ENCODE peak calls at places on chromosomes 12 and 14, in five cellular contexts. One of them, this sample, is unnamed.

GRCh38 chr12:131120831-131121271 is 167.1 kb downstream of the ADGRD1 start:
- DNase-seq in CD8-positive, alpha-beta T cell: no peak
- DNase-seq in AG09319: no peak
- DNase-seq in progenitor cell of endocrine pancreas: no peak
- DNase-seq in cardiac muscle cell: no peak
- DNase-seq in this sample: no peak

GRCh38 chr12:12180575-12180974 is 86.3 kb downstream of the LRP6 start:
- DNase-seq in CD8-positive, alpha-beta T cell: no peak
- DNase-seq in AG09319: no peak
- DNase-seq in progenitor cell of endocrine pancreas: no peak
- DNase-seq in cardiac muscle cell: no peak
- DNase-seq in this sample: no peak

GRCh38 chr12:12784911-12785814 is at the start of gene APOLD1:
- DNase-seq in progenitor cell of endocrine pancreas: no peak
- DNase-seq in CD8-positive, alpha-beta T cell: peak; percentile 7
- DNase-seq in cardiac muscle cell: peak; percentile 29
- DNase-seq in AG09319: no peak
- DNase-seq in this sample: no peak

GRCh38 chr12:68259318-68259940 is 6.0 kb upstream of the IL22 start:
- DNase-seq in progenitor cell of endocrine pancreas: no peak
- DNase-seq in cardiac muscle cell: peak; percentile 44
- DNase-seq in AG09319: no peak
- DNase-seq in CD8-positive, alpha-beta T cell: no peak
- DNase-seq in this sample: no peak

GRCh38 chr14:78202976-78203375 is 32.8 kb downstream of the NRXN3 start:
- DNase-seq in progenitor cell of endocrine pancreas: no peak
- DNase-seq in CD8-positive, alpha-beta T cell: no peak
- DNase-seq in cardiac muscle cell: no peak
- DNase-seq in AG09319: no peak
- DNase-seq in this sample: no peak

GRCh38 chr14:105375635-105376057 is 22.7 kb upstream of the TEX22 start:
- DNase-seq in AG09319: no peak
- DNase-seq in progenitor cell of endocrine pancreas: no peak
- DNase-seq in CD8-positive, alpha-beta T cell: no peak
- DNase-seq in cardiac muscle cell: peak; percentile 3
- DNase-seq in this sample: no peak

GRCh38 chr14:90344285-90344684 is 12.5 kb upstream of the NRDE2 start:
- DNase-seq in CD8-positive, alpha-beta T cell: no peak
- DNase-seq in cardiac muscle cell: no peak
- DNase-seq in progenitor cell of endocrine pancreas: no peak
- DNase-seq in AG09319: no peak
- DNase-seq in this sample: no peak

GRCh38 chr14:24054646-24055045 is 2.8 kb downstream of the CARMIL3 start:
- DNase-seq in progenitor cell of endocrine pancreas: no peak
- DNase-seq in AG09319: no peak
- DNase-seq in CD8-positive, alpha-beta T cell: no peak
- DNase-seq in cardiac muscle cell: no peak
- DNase-seq in this sample: no peak

GRCh38 chr14:74568896-74569295 is 43.1 kb downstream of the LTBP2 start:
- DNase-seq in cardiac muscle cell: peak; percentile 84
- DNase-seq in CD8-positive, alpha-beta T cell: no peak
- DNase-seq in progenitor cell of endocrine pancreas: no peak
- DNase-seq in AG09319: no peak
- DNase-seq in this sample: no peak

GRCh38 chr14:22282429-22282828 is 306.6 kb downstream of the DAD1 start:
- DNase-seq in progenitor cell of endocrine pancreas: no peak
- DNase-seq in cardiac muscle cell: no peak
- DNase-seq in CD8-positive, alpha-beta T cell: no peak
- DNase-seq in AG09319: no peak
- DNase-seq in this sample: no peak

GRCh38 chr14:31934767-31935266 is 142.3 kb upstream of the ARHGAP5 start:
- DNase-seq in progenitor cell of endocrine pancreas: no peak
- DNase-seq in cardiac muscle cell: peak; percentile 81
- DNase-seq in CD8-positive, alpha-beta T cell: no peak
- DNase-seq in AG09319: no peak
- DNase-seq in this sample: peak; percentile 17
- TF ChIP-seq CTCF in progenitor cell of endocrine pancreas: peak; percentile 48
- TF ChIP-seq CTCF in cardiac muscle cell: peak; percentile 68
- TF ChIP-seq CTCF in CD8-positive, alpha-beta T cell: no peak
- TF ChIP-seq CTCF in AG09319: peak; percentile 39
- TF ChIP-seq CTCF in this sample: peak; percentile 20

GRCh38 chr12:109357032-109357431 is 9.3 kb downstream of the MYO1H start:
- DNase-seq in CD8-positive, alpha-beta T cell: no peak
- DNase-seq in progenitor cell of endocrine pancreas: no peak
- DNase-seq in AG09319: no peak
- DNase-seq in cardiac muscle cell: no peak
- DNase-seq in this sample: no peak
- TF ChIP-seq CTCF in CD8-positive, alpha-beta T cell: no peak
- TF ChIP-seq CTCF in progenitor cell of endocrine pancreas: no peak
- TF ChIP-seq CTCF in AG09319: no peak
- TF ChIP-seq CTCF in cardiac muscle cell: no peak
- TF ChIP-seq CTCF in this sample: no peak

DNA sequence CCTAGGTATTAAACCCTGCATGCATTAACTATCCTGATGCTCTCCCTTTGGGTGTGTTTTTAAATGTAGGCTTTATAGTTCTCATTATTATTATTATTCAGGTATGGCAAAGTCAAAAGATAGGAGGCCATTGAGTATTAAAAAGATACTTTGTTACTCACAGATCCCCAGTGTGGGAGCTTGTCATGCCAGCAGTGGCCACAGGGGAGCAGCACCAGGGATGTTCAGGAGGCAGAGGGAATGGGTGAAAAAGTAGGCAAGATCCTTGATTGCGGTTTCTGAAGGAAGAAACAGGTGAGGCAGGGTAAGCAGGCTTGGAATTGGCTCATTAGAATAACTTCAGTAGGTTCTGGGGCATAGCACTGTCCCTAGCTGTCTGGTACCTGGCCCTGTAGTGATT is 382.2 kb downstream of the MED13L start:
- DNase-seq in progenitor cell of endocrine pancreas: no peak
- DNase-seq in AG09319: no peak
- DNase-seq in CD8-positive, alpha-beta T cell: no peak
- DNase-seq in cardiac muscle cell: no peak
- DNase-seq in this sample: no peak
- TF ChIP-seq CTCF in progenitor cell of endocrine pancreas: peak; percentile 44
- TF ChIP-seq CTCF in AG09319: peak; percentile 20
- TF ChIP-seq CTCF in CD8-positive, alpha-beta T cell: no peak
- TF ChIP-seq CTCF in cardiac muscle cell: peak; percentile 39
- TF ChIP-seq CTCF in this sample: peak; percentile 12

DNA sequence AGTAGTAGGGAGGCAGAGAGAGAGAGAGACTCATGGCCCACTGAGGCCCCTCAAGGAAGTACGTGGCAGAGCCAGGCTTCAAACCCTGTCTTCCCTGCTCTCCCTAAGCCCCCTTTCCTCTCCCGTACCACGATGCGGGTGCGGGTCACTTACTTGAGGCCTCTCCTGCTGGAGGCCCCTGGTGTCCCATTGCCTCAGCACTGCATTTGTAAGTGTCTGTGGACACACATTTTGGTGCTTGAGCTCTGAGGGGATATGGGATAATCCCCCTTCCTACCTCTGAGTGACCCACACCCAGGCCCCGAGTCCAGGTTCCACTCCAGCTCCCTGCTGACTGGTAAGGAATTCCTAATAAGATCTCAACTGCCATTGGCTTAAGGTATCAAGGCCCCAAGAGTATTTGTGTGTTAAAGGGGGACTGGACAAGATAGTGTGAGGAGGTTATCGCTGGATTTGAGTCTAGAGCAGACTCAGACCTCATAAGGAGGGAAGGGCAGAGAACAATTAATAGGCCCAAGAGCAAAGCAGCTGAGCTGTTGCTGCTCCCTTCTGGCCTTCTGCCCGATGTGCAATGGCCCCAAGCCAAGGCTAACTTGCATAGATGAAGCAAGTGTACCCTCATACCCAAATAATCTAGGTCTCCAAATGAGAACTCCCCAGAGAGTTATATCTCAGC is 71.9 kb downstream of the CRACR2A start:
- DNase-seq in progenitor cell of endocrine pancreas: no peak
- DNase-seq in AG09319: no peak
- DNase-seq in CD8-positive, alpha-beta T cell: peak; percentile 46
- DNase-seq in cardiac muscle cell: peak; percentile 69
- DNase-seq in this sample: no peak
- TF ChIP-seq CTCF in progenitor cell of endocrine pancreas: peak; percentile 54
- TF ChIP-seq CTCF in AG09319: no peak
- TF ChIP-seq CTCF in CD8-positive, alpha-beta T cell: no peak
- TF ChIP-seq CTCF in cardiac muscle cell: peak; percentile 31
- TF ChIP-seq CTCF in this sample: peak; percentile 30

GRCh38 chr12:62522984-62523383 is 56.4 kb downstream of the MON2 start:
- DNase-seq in CD8-positive, alpha-beta T cell: no peak
- DNase-seq in AG09319: no peak
- DNase-seq in progenitor cell of endocrine pancreas: no peak
- DNase-seq in cardiac muscle cell: peak; percentile 15
- DNase-seq in this sample: no peak
- TF ChIP-seq CTCF in CD8-positive, alpha-beta T cell: no peak
- TF ChIP-seq CTCF in AG09319: peak; percentile 6
- TF ChIP-seq CTCF in progenitor cell of endocrine pancreas: no peak
- TF ChIP-seq CTCF in cardiac muscle cell: peak; percentile 5
- TF ChIP-seq CTCF in this sample: no peak

GRCh38 chr12:127133675-127134335 is 1133.2 kb upstream of the TMEM132C start:
- DNase-seq in CD8-positive, alpha-beta T cell: no peak
- DNase-seq in progenitor cell of endocrine pancreas: no peak
- DNase-seq in AG09319: no peak
- DNase-seq in cardiac muscle cell: no peak
- DNase-seq in this sample: no peak
- TF ChIP-seq CTCF in CD8-positive, alpha-beta T cell: no peak
- TF ChIP-seq CTCF in progenitor cell of endocrine pancreas: peak; percentile 24
- TF ChIP-seq CTCF in AG09319: no peak
- TF ChIP-seq CTCF in cardiac muscle cell: no peak
- TF ChIP-seq CTCF in this sample: no peak

GRCh38 chr12:90695415-90695814 is 259.6 kb downstream of the CCER1 start:
- DNase-seq in progenitor cell of endocrine pancreas: no peak
- DNase-seq in AG09319: no peak
- DNase-seq in CD8-positive, alpha-beta T cell: no peak
- DNase-seq in cardiac muscle cell: peak; percentile 18
- DNase-seq in this sample: no peak
- TF ChIP-seq CTCF in progenitor cell of endocrine pancreas: no peak
- TF ChIP-seq CTCF in AG09319: no peak
- TF ChIP-seq CTCF in CD8-positive, alpha-beta T cell: no peak
- TF ChIP-seq CTCF in cardiac muscle cell: peak; percentile 37
- TF ChIP-seq CTCF in this sample: no peak

GRCh38 chr14:71776463-71777359 is 155.5 kb upstream of the RGS6 start:
- DNase-seq in AG09319: no peak
- DNase-seq in cardiac muscle cell: peak; percentile 19
- DNase-seq in CD8-positive, alpha-beta T cell: no peak
- DNase-seq in progenitor cell of endocrine pancreas: no peak
- DNase-seq in this sample: no peak
- TF ChIP-seq CTCF in AG09319: no peak
- TF ChIP-seq CTCF in cardiac muscle cell: no peak
- TF ChIP-seq CTCF in CD8-positive, alpha-beta T cell: no peak
- TF ChIP-seq CTCF in progenitor cell of endocrine pancreas: no peak
- TF ChIP-seq CTCF in this sample: no peak

GRCh38 chr12:115273446-115273845 is 589.5 kb upstream of the TBX3 start:
- DNase-seq in AG09319: no peak
- DNase-seq in cardiac muscle cell: no peak
- DNase-seq in CD8-positive, alpha-beta T cell: no peak
- DNase-seq in progenitor cell of endocrine pancreas: no peak
- DNase-seq in this sample: no peak
- TF ChIP-seq CTCF in AG09319: no peak
- TF ChIP-seq CTCF in cardiac muscle cell: no peak
- TF ChIP-seq CTCF in CD8-positive, alpha-beta T cell: no peak
- TF ChIP-seq CTCF in progenitor cell of endocrine pancreas: no peak
- TF ChIP-seq CTCF in this sample: no peak

DNA sequence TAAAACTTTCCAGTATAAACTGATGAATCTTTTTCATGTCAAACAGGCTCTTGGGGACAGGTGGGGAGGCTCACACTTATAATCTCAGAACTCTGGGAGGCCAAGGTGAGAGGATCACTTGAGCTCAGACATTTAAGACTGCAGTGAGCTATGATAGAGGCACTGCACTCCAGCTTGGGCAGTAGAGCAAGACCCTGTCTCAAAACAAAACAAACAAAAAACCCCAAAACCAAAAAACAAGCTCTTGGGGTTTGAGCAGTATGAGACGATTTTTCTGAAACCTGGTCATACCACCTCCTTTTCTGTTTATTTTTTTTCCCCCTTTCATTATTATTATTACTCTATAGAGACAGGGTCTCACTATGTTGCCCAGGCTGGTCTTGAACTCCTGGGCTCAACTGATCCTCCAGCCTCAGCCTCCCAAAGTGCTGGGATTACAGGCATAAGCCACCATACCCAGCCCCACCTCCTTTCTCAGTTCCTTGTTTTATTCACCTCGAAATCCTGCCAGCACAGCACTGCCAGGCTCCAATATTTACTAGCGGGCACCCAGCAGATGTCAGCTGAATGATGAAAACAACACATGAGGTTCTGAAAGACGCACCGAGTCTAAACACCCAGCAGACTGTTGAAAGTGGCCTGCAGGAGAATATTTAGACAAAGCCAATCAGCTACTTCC is 19.5 kb upstream of the CDK17 start:
- DNase-seq in AG09319: no peak
- DNase-seq in progenitor cell of endocrine pancreas: no peak
- DNase-seq in cardiac muscle cell: no peak
- DNase-seq in CD8-positive, alpha-beta T cell: no peak
- DNase-seq in this sample: no peak
- TF ChIP-seq CTCF in AG09319: no peak
- TF ChIP-seq CTCF in progenitor cell of endocrine pancreas: no peak
- TF ChIP-seq CTCF in cardiac muscle cell: no peak
- TF ChIP-seq CTCF in CD8-positive, alpha-beta T cell: no peak
- TF ChIP-seq CTCF in this sample: no peak